ENCODE peak calls at places on chromosomes 6 and 20, in four cellular contexts. Y is effector memory CD4-positive, alpha-beta T cell; R is mucosa of gallbladder; X is psoas muscle. H is an unnamed sample.

GRCh38 chr20:51462566-51463276 is 79.8 kb downstream of the NFATC2 start:
- DNase-seq in Y (no peak), R (peak; percentile 72), X (peak; percentile 93), H (peak; percentile 94)

GRCh38 chr6:40476673-40477072 is 110.5 kb downstream of the LRFN2 start:
- DNase-seq in Y (no peak), R (no peak), X (no peak), H (no peak)

GRCh38 chr20:11919571-11919970 is 1.9 kb downstream of the BTBD3 start:
- DNase-seq in Y (no peak), R (no peak), X (no peak), H (no peak)

GRCh38 chr6:168206186-168206585 is 113.4 kb downstream of the DACT2 start:
- DNase-seq in Y (no peak), R (peak; percentile 40), X (no peak), H (no peak)

GRCh38 chr6:168208854-168209253 is 110.7 kb downstream of the DACT2 start:
- DNase-seq in Y (no peak), R (no peak), X (no peak), H (no peak)

GRCh38 chr6:28597924-28598323 is 72.2 kb downstream of the GPX5 start:
- DNase-seq in Y (no peak), R (no peak), X (no peak), H (no peak)

GRCh38 chr6:75775219-75775618 is 26.2 kb downstream of the MYO6 start:
- DNase-seq in Y (no peak), R (no peak), X (no peak), H (no peak)

GRCh38 chr6:161631676-161632194 is 357.9 kb upstream of the AGPAT4 start:
- DNase-seq in Y (no peak), R (no peak), X (no peak), H (no peak)

GRCh38 chr20:10812738-10813327 is 139.0 kb upstream of the JAG1 start:
- DNase-seq in Y (no peak), R (no peak), X (no peak), H (no peak)

GRCh38 chr6:83199865-83200230 is 6.7 kb downstream of the RWDD2A start:
- DNase-seq in Y (no peak), R (peak; percentile 68), X (no peak), H (no peak)

GRCh38 chr6:125789576-125790402 is 971 bp upstream of the NCOA7 start:
- DNase-seq in Y (no peak), R (peak; percentile 43), X (peak; percentile 80), H (peak; percentile 57)

GRCh38 chr20:49851991-49852390 is 39.4 kb downstream of the SLC9A8 start:
- DNase-seq in Y (no peak), R (no peak), X (no peak), H (peak; percentile 71)

GRCh38 chr6:16553531-16553930 is 207.7 kb downstream of the ATXN1 start:
- DNase-seq in Y (no peak), R (no peak), X (no peak), H (no peak)

GRCh38 chr6:11043552-11043960 is 549 bp downstream of the ELOVL2 start:
- DNase-seq in Y (no peak), R (no peak), X (no peak), H (peak; percentile 45)